ENCODE peak calls at places on chromosomes 11 and 22, in eight cellular contexts. One of them, this sample, is unnamed.

GRCh38 chr22:42066133-42066761 is 4.4 kb downstream of the NAGA start:
- DNase-seq in cardiac muscle cell: no peak
- DNase-seq in brain microvascular endothelial cell: no peak
- DNase-seq in RWPE1: no peak
- DNase-seq in thoracic aorta: no peak
- DNase-seq in GM23338: no peak
- DNase-seq in endothelial cell: no peak
- DNase-seq in BJ: no peak
- DNase-seq in this sample: no peak

GRCh38 chr22:37703906-37704305 is 7.1 kb downstream of the TRIOBP start:
- DNase-seq in GM23338: no peak
- DNase-seq in cardiac muscle cell: no peak
- DNase-seq in BJ: no peak
- DNase-seq in RWPE1: no peak
- DNase-seq in brain microvascular endothelial cell: no peak
- DNase-seq in endothelial cell: no peak
- DNase-seq in thoracic aorta: no peak
- DNase-seq in this sample: no peak

GRCh38 chr11:123107945-123108344 is 46.0 kb upstream of the HSPA8 start:
- DNase-seq in BJ: no peak
- DNase-seq in thoracic aorta: no peak
- DNase-seq in GM23338: no peak
- DNase-seq in RWPE1: no peak
- DNase-seq in brain microvascular endothelial cell: no peak
- DNase-seq in cardiac muscle cell: no peak
- DNase-seq in endothelial cell: no peak
- DNase-seq in this sample: no peak

GRCh38 chr11:93908689-93909088 is 58.3 kb upstream of the VSTM5 start:
- DNase-seq in cardiac muscle cell: no peak
- DNase-seq in thoracic aorta: no peak
- DNase-seq in endothelial cell: no peak
- DNase-seq in GM23338: peak
- DNase-seq in BJ: peak
- DNase-seq in RWPE1: peak
- DNase-seq in brain microvascular endothelial cell: peak
- DNase-seq in this sample: no peak

GRCh38 chr11:121426476-121427454 is 25.3 kb upstream of the SORL1 start:
- DNase-seq in GM23338: peak
- DNase-seq in endothelial cell: peak
- DNase-seq in thoracic aorta: no peak
- DNase-seq in cardiac muscle cell: peak
- DNase-seq in RWPE1: no peak
- DNase-seq in BJ: no peak
- DNase-seq in brain microvascular endothelial cell: no peak
- DNase-seq in this sample: peak

GRCh38 chr11:76771446-76772099 is 11.6 kb upstream of the TSKU start:
- DNase-seq in GM23338: no peak
- DNase-seq in thoracic aorta: no peak
- DNase-seq in BJ: no peak
- DNase-seq in cardiac muscle cell: no peak
- DNase-seq in RWPE1: no peak
- DNase-seq in endothelial cell: no peak
- DNase-seq in brain microvascular endothelial cell: no peak
- DNase-seq in this sample: no peak

GRCh38 chr22:20245577-20246367 is 22.3 kb downstream of the RTN4R start:
- DNase-seq in GM23338: no peak
- DNase-seq in thoracic aorta: no peak
- DNase-seq in endothelial cell: no peak
- DNase-seq in RWPE1: no peak
- DNase-seq in cardiac muscle cell: no peak
- DNase-seq in BJ: no peak
- DNase-seq in brain microvascular endothelial cell: no peak
- DNase-seq in this sample: no peak

GRCh38 chr11:27672836-27673464 is 27.3 kb downstream of the BDNF start:
- DNase-seq in GM23338: peak
- DNase-seq in BJ: no peak
- DNase-seq in RWPE1: peak
- DNase-seq in endothelial cell: no peak
- DNase-seq in brain microvascular endothelial cell: no peak
- DNase-seq in thoracic aorta: no peak
- DNase-seq in cardiac muscle cell: no peak
- DNase-seq in this sample: no peak

GRCh38 chr11:69825037-69825834 is 6.0 kb upstream of the FGF3 start:
- DNase-seq in endothelial cell: no peak
- DNase-seq in brain microvascular endothelial cell: no peak
- DNase-seq in BJ: no peak
- DNase-seq in GM23338: no peak
- DNase-seq in RWPE1: peak
- DNase-seq in thoracic aorta: no peak
- DNase-seq in cardiac muscle cell: no peak
- DNase-seq in this sample: no peak

GRCh38 chr11:117986981-117987495 is 844 bp downstream of the IL10RA start:
- DNase-seq in cardiac muscle cell: no peak
- DNase-seq in GM23338: no peak
- DNase-seq in endothelial cell: no peak
- DNase-seq in BJ: no peak
- DNase-seq in thoracic aorta: no peak
- DNase-seq in RWPE1: no peak
- DNase-seq in brain microvascular endothelial cell: no peak
- DNase-seq in this sample: no peak

GRCh38 chr11:116093481-116093880 is 589.3 kb upstream of the CADM1 start:
- DNase-seq in endothelial cell: no peak
- DNase-seq in GM23338: no peak
- DNase-seq in thoracic aorta: no peak
- DNase-seq in BJ: no peak
- DNase-seq in cardiac muscle cell: no peak
- DNase-seq in brain microvascular endothelial cell: no peak
- DNase-seq in RWPE1: no peak
- DNase-seq in this sample: no peak

GRCh38 chr11:117748771-117749540 is 48.1 kb downstream of the DSCAML1 start:
- DNase-seq in endothelial cell: no peak
- DNase-seq in GM23338: no peak
- DNase-seq in BJ: no peak
- DNase-seq in thoracic aorta: no peak
- DNase-seq in RWPE1: no peak
- DNase-seq in brain microvascular endothelial cell: no peak
- DNase-seq in cardiac muscle cell: no peak
- DNase-seq in this sample: no peak

GRCh38 chr11:134800826-134801225 is 388.8 kb upstream of the B3GAT1 start:
- DNase-seq in GM23338: no peak
- DNase-seq in RWPE1: no peak
- DNase-seq in brain microvascular endothelial cell: no peak
- DNase-seq in BJ: no peak
- DNase-seq in endothelial cell: no peak
- DNase-seq in thoracic aorta: no peak
- DNase-seq in cardiac muscle cell: no peak
- DNase-seq in this sample: no peak

GRCh38 chr22:29030618-29031235 is 30.9 kb downstream of the C22orf31 start:
- DNase-seq in brain microvascular endothelial cell: peak
- DNase-seq in endothelial cell: peak
- DNase-seq in RWPE1: peak
- DNase-seq in BJ: no peak
- DNase-seq in GM23338: peak
- DNase-seq in thoracic aorta: peak
- DNase-seq in cardiac muscle cell: peak
- DNase-seq in this sample: peak

DNA sequence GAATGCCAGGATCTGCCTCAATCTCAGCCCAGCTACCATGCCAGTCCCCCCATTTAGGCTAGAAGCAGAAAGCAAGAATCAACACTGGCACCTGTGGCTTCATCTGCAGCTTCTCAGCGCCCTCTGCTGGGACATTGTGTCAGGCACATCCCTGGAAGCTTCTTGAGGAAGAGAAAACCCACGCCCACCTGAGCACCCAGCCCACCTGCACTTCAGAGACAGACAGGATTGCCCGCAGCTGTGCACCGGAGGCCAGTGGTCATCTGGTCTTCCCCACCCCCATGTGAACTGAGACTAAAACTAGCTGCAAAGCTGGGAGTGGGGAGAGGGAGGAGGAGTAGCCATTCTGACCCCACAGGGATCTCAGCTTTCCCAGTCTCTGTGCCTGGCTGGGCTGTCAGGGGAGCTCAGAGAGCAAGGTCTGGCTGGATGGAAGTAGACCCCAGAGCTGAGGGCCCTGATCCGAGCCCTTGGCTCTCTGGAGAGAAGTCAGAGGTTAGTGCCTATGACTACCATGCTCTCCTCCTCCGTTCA is 66.8 kb downstream of the FEZ1 start:
- DNase-seq in GM23338: peak
- DNase-seq in RWPE1: peak
- DNase-seq in endothelial cell: peak
- DNase-seq in thoracic aorta: no peak
- DNase-seq in cardiac muscle cell: peak
- DNase-seq in brain microvascular endothelial cell: peak
- DNase-seq in BJ: no peak
- DNase-seq in this sample: peak
- TF ChIP-seq CTCF in GM23338: peak
- TF ChIP-seq CTCF in RWPE1: peak
- TF ChIP-seq CTCF in endothelial cell: peak
- TF ChIP-seq CTCF in thoracic aorta: peak
- TF ChIP-seq CTCF in cardiac muscle cell: peak
- TF ChIP-seq CTCF in brain microvascular endothelial cell: peak
- TF ChIP-seq CTCF in BJ: peak
- TF ChIP-seq CTCF in this sample: peak

GRCh38 chr11:3058753-3059664 is 1.8 kb upstream of the CARS1 start:
- DNase-seq in cardiac muscle cell: no peak
- DNase-seq in thoracic aorta: no peak
- DNase-seq in endothelial cell: no peak
- DNase-seq in GM23338: peak
- DNase-seq in BJ: peak
- DNase-seq in RWPE1: peak
- DNase-seq in brain microvascular endothelial cell: peak
- DNase-seq in this sample: no peak
- TF ChIP-seq CTCF in cardiac muscle cell: no peak
- TF ChIP-seq CTCF in thoracic aorta: no peak
- TF ChIP-seq CTCF in endothelial cell: no peak
- TF ChIP-seq CTCF in GM23338: peak
- TF ChIP-seq CTCF in BJ: no peak
- TF ChIP-seq CTCF in RWPE1: no peak
- TF ChIP-seq CTCF in brain microvascular endothelial cell: peak
- TF ChIP-seq CTCF in this sample: no peak

DNA sequence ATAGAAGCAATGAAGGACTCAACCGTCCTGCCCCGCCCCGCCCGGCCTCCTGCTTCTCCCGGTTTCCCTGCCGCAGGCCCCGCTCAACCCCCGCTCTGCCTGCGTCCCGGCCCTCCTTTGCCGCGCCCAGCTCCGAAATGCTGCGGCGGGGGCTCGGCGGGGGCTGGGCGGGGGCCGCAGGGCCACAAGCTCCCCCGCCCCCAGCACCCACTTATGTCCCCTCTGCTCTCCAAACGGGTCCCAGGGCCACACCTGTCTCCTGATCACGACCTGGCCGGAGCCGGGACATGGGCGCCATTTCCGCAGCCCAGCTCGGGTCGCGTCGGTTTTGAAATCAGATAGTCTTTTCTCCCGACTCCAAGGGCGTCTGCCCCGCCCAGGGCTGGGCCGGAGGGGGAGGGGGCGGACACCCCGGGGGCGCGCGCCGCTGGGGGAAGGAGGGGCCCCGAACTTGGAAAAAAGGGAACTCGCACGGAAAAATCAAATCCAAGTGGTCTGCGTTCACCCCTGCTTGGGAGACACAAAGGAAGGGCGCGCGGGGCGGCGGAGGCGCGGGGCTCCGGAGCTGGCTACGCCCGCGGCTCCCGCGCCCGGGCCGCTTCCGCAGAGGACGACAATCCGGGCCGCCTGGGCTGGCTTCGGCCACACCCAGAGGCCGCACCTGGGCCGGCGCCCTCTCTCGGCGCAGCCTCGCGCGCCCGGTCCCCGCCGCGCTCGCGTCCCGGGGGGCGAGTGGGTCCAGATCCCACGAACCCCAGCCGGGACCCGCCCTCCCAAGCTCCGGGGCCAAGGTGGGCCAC is 70.5 kb upstream of the EP300 start:
- DNase-seq in thoracic aorta: no peak
- DNase-seq in GM23338: peak
- DNase-seq in brain microvascular endothelial cell: no peak
- DNase-seq in RWPE1: peak
- DNase-seq in endothelial cell: peak
- DNase-seq in cardiac muscle cell: peak
- DNase-seq in BJ: no peak
- DNase-seq in this sample: peak
- TF ChIP-seq CTCF in thoracic aorta: no peak
- TF ChIP-seq CTCF in GM23338: no peak
- TF ChIP-seq CTCF in brain microvascular endothelial cell: no peak
- TF ChIP-seq CTCF in RWPE1: no peak
- TF ChIP-seq CTCF in endothelial cell: no peak
- TF ChIP-seq CTCF in cardiac muscle cell: no peak
- TF ChIP-seq CTCF in BJ: no peak
- TF ChIP-seq CTCF in this sample: no peak

GRCh38 chr11:65634905-65635731 is 2.8 kb upstream of the SIPA1 start:
- DNase-seq in endothelial cell: no peak
- DNase-seq in GM23338: no peak
- DNase-seq in RWPE1: no peak
- DNase-seq in cardiac muscle cell: no peak
- DNase-seq in brain microvascular endothelial cell: no peak
- DNase-seq in BJ: no peak
- DNase-seq in thoracic aorta: no peak
- DNase-seq in this sample: no peak

GRCh38 chr11:65636108-65636809 is 1.6 kb upstream of the SIPA1 start:
- DNase-seq in GM23338: no peak
- DNase-seq in brain microvascular endothelial cell: no peak
- DNase-seq in endothelial cell: no peak
- DNase-seq in BJ: no peak
- DNase-seq in cardiac muscle cell: no peak
- DNase-seq in thoracic aorta: no peak
- DNase-seq in RWPE1: no peak
- DNase-seq in this sample: no peak

GRCh38 chr11:65639623-65640482 is 2.0 kb downstream of the SIPA1 start:
- DNase-seq in brain microvascular endothelial cell: no peak
- DNase-seq in endothelial cell: peak
- DNase-seq in RWPE1: no peak
- DNase-seq in GM23338: no peak
- DNase-seq in cardiac muscle cell: no peak
- DNase-seq in thoracic aorta: no peak
- DNase-seq in BJ: no peak
- DNase-seq in this sample: no peak

GRCh38 chr11:65636810-65637557 is 917 bp upstream of the SIPA1 start:
- DNase-seq in endothelial cell: no peak
- DNase-seq in cardiac muscle cell: no peak
- DNase-seq in BJ: no peak
- DNase-seq in RWPE1: no peak
- DNase-seq in brain microvascular endothelial cell: no peak
- DNase-seq in thoracic aorta: no peak
- DNase-seq in GM23338: no peak
- DNase-seq in this sample: no peak

DNA sequence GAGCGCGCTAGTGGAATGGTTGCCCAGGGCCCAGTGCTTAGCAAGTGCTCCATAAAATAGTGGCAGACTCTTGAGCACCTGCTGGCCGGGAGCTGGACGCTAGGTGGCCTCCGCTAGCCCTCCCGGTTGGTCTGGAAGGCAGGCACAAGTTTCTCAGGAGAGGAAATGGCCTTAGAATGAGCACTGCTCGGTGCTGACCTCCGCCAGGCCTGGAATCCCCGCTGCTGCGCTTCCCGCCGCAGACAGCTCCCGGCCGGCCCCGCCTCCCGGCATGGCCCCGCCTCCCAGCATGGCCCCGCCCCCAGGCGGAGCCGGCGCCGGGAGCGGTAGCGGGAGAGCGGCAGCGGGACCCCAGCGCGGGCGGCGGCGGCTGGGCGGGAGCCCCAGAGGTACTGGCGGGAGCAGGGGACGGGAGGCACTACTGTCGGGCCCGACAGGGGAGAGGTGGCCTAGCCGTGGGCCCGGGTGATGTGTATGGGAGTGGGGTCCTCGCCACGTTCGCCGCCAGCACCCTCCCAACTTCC is at the start of gene SIPA1:
- DNase-seq in BJ: peak
- DNase-seq in RWPE1: peak
- DNase-seq in endothelial cell: peak
- DNase-seq in cardiac muscle cell: peak
- DNase-seq in brain microvascular endothelial cell: peak
- DNase-seq in GM23338: peak
- DNase-seq in thoracic aorta: no peak
- DNase-seq in this sample: peak
- TF ChIP-seq CTCF in BJ: peak
- TF ChIP-seq CTCF in RWPE1: no peak
- TF ChIP-seq CTCF in endothelial cell: peak
- TF ChIP-seq CTCF in cardiac muscle cell: peak
- TF ChIP-seq CTCF in brain microvascular endothelial cell: peak
- TF ChIP-seq CTCF in GM23338: peak
- TF ChIP-seq CTCF in thoracic aorta: peak
- TF ChIP-seq CTCF in this sample: peak

This sample was measured in neural crest cell.